ENCODE peak calls at places on chromosomes 3 and 15, in nine cellular contexts. One of them, this sample, is unnamed.

GRCh38 chr3:120111898-120112297 is 17.7 kb upstream of the GSK3B start:
- DNase-seq in transverse colon: no peak
- DNase-seq in heart left ventricle: no peak
- DNase-seq in small intestine: no peak
- DNase-seq in naive thymus-derived CD4-positive, alpha-beta T cell: no peak
- DNase-seq in stomach: no peak
- DNase-seq in breast epithelium: no peak
- DNase-seq in uterus: no peak
- DNase-seq in colonic mucosa: no peak
- DNase-seq in this sample: no peak

GRCh38 chr3:10622456-10622855 is 117.1 kb upstream of the ATP2B2 start:
- DNase-seq in transverse colon: no peak
- DNase-seq in heart left ventricle: no peak
- DNase-seq in small intestine: no peak
- DNase-seq in naive thymus-derived CD4-positive, alpha-beta T cell: no peak
- DNase-seq in stomach: no peak
- DNase-seq in breast epithelium: no peak
- DNase-seq in uterus: no peak
- DNase-seq in colonic mucosa: no peak
- DNase-seq in this sample: no peak

GRCh38 chr3:45603226-45603625 is 8.7 kb downstream of the LIMD1 start:
- DNase-seq in transverse colon: no peak
- DNase-seq in heart left ventricle: no peak
- DNase-seq in small intestine: no peak
- DNase-seq in naive thymus-derived CD4-positive, alpha-beta T cell: no peak
- DNase-seq in stomach: no peak
- DNase-seq in breast epithelium: no peak
- DNase-seq in uterus: no peak
- DNase-seq in colonic mucosa: no peak
- DNase-seq in this sample: no peak

GRCh38 chr15:63915888-63916731 is 82.4 kb upstream of the HERC1 start:
- DNase-seq in transverse colon: no peak
- DNase-seq in heart left ventricle: no peak
- DNase-seq in small intestine: no peak
- DNase-seq in naive thymus-derived CD4-positive, alpha-beta T cell: no peak
- DNase-seq in stomach: no peak
- DNase-seq in breast epithelium: no peak
- DNase-seq in uterus: peak; percentile 30
- DNase-seq in colonic mucosa: no peak
- DNase-seq in this sample: no peak

GRCh38 chr3:128215290-128215689 is 62.0 kb downstream of the EEFSEC start:
- DNase-seq in transverse colon: no peak
- DNase-seq in heart left ventricle: no peak
- DNase-seq in small intestine: no peak
- DNase-seq in naive thymus-derived CD4-positive, alpha-beta T cell: no peak
- DNase-seq in stomach: no peak
- DNase-seq in breast epithelium: no peak
- DNase-seq in uterus: no peak
- DNase-seq in colonic mucosa: no peak
- DNase-seq in this sample: no peak

GRCh38 chr3:157477441-157477840 is 25.8 kb downstream of the VEPH1 start:
- DNase-seq in transverse colon: no peak
- DNase-seq in heart left ventricle: no peak
- DNase-seq in small intestine: no peak
- DNase-seq in naive thymus-derived CD4-positive, alpha-beta T cell: no peak
- DNase-seq in stomach: no peak
- DNase-seq in breast epithelium: no peak
- DNase-seq in uterus: no peak
- DNase-seq in colonic mucosa: no peak
- DNase-seq in this sample: no peak

GRCh38 chr3:179020112-179020511 is 51.5 kb downstream of the ZMAT3 start:
- DNase-seq in transverse colon: no peak
- DNase-seq in heart left ventricle: no peak
- DNase-seq in small intestine: no peak
- DNase-seq in naive thymus-derived CD4-positive, alpha-beta T cell: no peak
- DNase-seq in stomach: no peak
- DNase-seq in breast epithelium: no peak
- DNase-seq in uterus: no peak
- DNase-seq in colonic mucosa: no peak
- DNase-seq in this sample: no peak

GRCh38 chr3:99962703-99963102 is 145.0 kb downstream of the CMSS1 start:
- DNase-seq in transverse colon: no peak
- DNase-seq in heart left ventricle: no peak
- DNase-seq in small intestine: no peak
- DNase-seq in naive thymus-derived CD4-positive, alpha-beta T cell: no peak
- DNase-seq in stomach: no peak
- DNase-seq in breast epithelium: no peak
- DNase-seq in uterus: no peak
- DNase-seq in colonic mucosa: no peak
- DNase-seq in this sample: no peak

GRCh38 chr3:126126292-126126691 is 42.4 kb upstream of the SLC41A3 start:
- DNase-seq in transverse colon: no peak
- DNase-seq in heart left ventricle: peak; percentile 11
- DNase-seq in small intestine: no peak
- DNase-seq in naive thymus-derived CD4-positive, alpha-beta T cell: no peak
- DNase-seq in stomach: peak; percentile 15
- DNase-seq in breast epithelium: no peak
- DNase-seq in uterus: peak; percentile 4
- DNase-seq in colonic mucosa: peak; percentile 5
- DNase-seq in this sample: peak; percentile 35

GRCh38 chr15:31160740-31161495 is 59.4 kb upstream of the TRPM1 start:
- DNase-seq in transverse colon: no peak
- DNase-seq in heart left ventricle: no peak
- DNase-seq in small intestine: no peak
- DNase-seq in naive thymus-derived CD4-positive, alpha-beta T cell: no peak
- DNase-seq in stomach: no peak
- DNase-seq in breast epithelium: no peak
- DNase-seq in uterus: no peak
- DNase-seq in colonic mucosa: no peak
- DNase-seq in this sample: no peak

GRCh38 chr3:46112984-46113383 is 85.7 kb upstream of the XCR1 start:
- DNase-seq in transverse colon: no peak
- DNase-seq in heart left ventricle: no peak
- DNase-seq in small intestine: no peak
- DNase-seq in naive thymus-derived CD4-positive, alpha-beta T cell: no peak
- DNase-seq in stomach: no peak
- DNase-seq in breast epithelium: no peak
- DNase-seq in uterus: no peak
- DNase-seq in colonic mucosa: no peak
- DNase-seq in this sample: no peak

GRCh38 chr3:65402597-65402996 is 636.1 kb downstream of the MAGI1 start:
- DNase-seq in transverse colon: peak; percentile 30
- DNase-seq in heart left ventricle: no peak
- DNase-seq in small intestine: no peak
- DNase-seq in naive thymus-derived CD4-positive, alpha-beta T cell: no peak
- DNase-seq in stomach: no peak
- DNase-seq in breast epithelium: no peak
- DNase-seq in uterus: no peak
- DNase-seq in colonic mucosa: no peak
- DNase-seq in this sample: no peak

GRCh38 chr3:113736548-113737089 is 9.4 kb downstream of the NAA50 start:
- DNase-seq in transverse colon: no peak
- DNase-seq in heart left ventricle: no peak
- DNase-seq in small intestine: peak; percentile 44
- DNase-seq in naive thymus-derived CD4-positive, alpha-beta T cell: peak; percentile 68
- DNase-seq in stomach: no peak
- DNase-seq in breast epithelium: no peak
- DNase-seq in uterus: no peak
- DNase-seq in colonic mucosa: no peak
- DNase-seq in this sample: no peak

GRCh38 chr3:72836923-72837322 is 11.3 kb downstream of the SHQ1 start:
- DNase-seq in transverse colon: peak; percentile 37
- DNase-seq in heart left ventricle: peak; percentile 83
- DNase-seq in small intestine: no peak
- DNase-seq in naive thymus-derived CD4-positive, alpha-beta T cell: no peak
- DNase-seq in stomach: peak; percentile 90
- DNase-seq in breast epithelium: peak; percentile 58
- DNase-seq in uterus: peak; percentile 29
- DNase-seq in colonic mucosa: no peak
- DNase-seq in this sample: no peak

GRCh38 chr15:51561271-51561670 is 61.3 kb downstream of the DMXL2 start:
- DNase-seq in transverse colon: no peak
- DNase-seq in heart left ventricle: no peak
- DNase-seq in small intestine: no peak
- DNase-seq in naive thymus-derived CD4-positive, alpha-beta T cell: no peak
- DNase-seq in stomach: no peak
- DNase-seq in breast epithelium: no peak
- DNase-seq in uterus: no peak
- DNase-seq in colonic mucosa: no peak
- DNase-seq in this sample: no peak

GRCh38 chr3:187968883-187969580 is 184.9 kb upstream of the LPP start:
- DNase-seq in transverse colon: no peak
- DNase-seq in heart left ventricle: no peak
- DNase-seq in small intestine: peak; percentile 94
- DNase-seq in naive thymus-derived CD4-positive, alpha-beta T cell: no peak
- DNase-seq in stomach: no peak
- DNase-seq in breast epithelium: no peak
- DNase-seq in uterus: no peak
- DNase-seq in colonic mucosa: no peak
- DNase-seq in this sample: peak; percentile 78

DNA sequence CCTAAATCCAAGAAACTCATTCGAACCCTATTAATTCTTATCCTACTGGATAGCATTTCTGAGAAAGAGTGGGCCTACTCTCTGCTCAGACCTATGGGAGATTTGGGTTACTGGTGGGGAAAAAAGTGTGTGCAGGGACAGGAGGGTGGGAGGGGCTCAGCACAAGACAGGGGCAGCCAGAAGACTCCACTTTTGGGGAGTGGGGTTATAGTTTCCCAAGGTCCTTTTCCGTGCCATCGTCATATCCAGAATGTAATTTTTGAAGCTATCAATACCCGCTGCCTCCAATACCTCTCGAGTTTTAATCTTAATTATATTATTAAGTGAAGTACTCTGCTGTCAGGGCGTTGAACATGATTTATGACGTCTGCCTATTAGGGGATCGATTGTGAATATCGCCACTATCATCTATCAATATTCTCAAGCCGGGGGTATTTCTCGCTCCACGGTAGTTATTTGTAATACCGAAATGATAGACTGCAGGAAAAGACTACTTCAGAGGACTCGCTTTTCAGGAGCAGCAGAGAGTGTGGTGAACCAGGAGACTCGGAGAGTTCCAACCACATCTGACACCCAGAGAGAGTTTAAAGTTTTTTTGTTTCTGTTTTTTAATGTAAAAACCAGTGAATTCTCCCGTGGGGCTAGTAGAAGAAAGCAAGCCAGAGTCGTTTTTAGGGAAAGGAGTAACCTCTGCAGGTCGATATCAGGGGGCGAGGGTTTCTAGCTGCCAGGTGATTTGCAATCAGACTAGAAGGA is 20.6 kb downstream of the NR2F2 start:
- DNase-seq in transverse colon: no peak
- DNase-seq in heart left ventricle: no peak
- DNase-seq in small intestine: no peak
- DNase-seq in naive thymus-derived CD4-positive, alpha-beta T cell: no peak
- DNase-seq in stomach: no peak
- DNase-seq in breast epithelium: no peak
- DNase-seq in uterus: no peak
- DNase-seq in colonic mucosa: no peak
- DNase-seq in this sample: no peak
- H3K27me3 ChIP-seq in transverse colon: peaks cover 53% of the 10 kb centered on the region
- H3K27me3 ChIP-seq in heart left ventricle: peaks cover 26% of the 10 kb centered on the region
- H3K27me3 ChIP-seq in small intestine: peaks cover 11% of the 10 kb centered on the region
- H3K27me3 ChIP-seq in naive thymus-derived CD4-positive, alpha-beta T cell: peaks cover 23% of the 10 kb centered on the region
- H3K27me3 ChIP-seq in stomach: no peaks in the 10 kb centered on the region
- H3K27me3 ChIP-seq in breast epithelium: peaks cover 13% of the 10 kb centered on the region
- H3K27me3 ChIP-seq in uterus: no peaks in the 10 kb centered on the region
- H3K27me3 ChIP-seq in colonic mucosa: peaks cover 17% of the 10 kb centered on the region
- H3K27me3 ChIP-seq in this sample: no peaks in the 10 kb centered on the region

DNA sequence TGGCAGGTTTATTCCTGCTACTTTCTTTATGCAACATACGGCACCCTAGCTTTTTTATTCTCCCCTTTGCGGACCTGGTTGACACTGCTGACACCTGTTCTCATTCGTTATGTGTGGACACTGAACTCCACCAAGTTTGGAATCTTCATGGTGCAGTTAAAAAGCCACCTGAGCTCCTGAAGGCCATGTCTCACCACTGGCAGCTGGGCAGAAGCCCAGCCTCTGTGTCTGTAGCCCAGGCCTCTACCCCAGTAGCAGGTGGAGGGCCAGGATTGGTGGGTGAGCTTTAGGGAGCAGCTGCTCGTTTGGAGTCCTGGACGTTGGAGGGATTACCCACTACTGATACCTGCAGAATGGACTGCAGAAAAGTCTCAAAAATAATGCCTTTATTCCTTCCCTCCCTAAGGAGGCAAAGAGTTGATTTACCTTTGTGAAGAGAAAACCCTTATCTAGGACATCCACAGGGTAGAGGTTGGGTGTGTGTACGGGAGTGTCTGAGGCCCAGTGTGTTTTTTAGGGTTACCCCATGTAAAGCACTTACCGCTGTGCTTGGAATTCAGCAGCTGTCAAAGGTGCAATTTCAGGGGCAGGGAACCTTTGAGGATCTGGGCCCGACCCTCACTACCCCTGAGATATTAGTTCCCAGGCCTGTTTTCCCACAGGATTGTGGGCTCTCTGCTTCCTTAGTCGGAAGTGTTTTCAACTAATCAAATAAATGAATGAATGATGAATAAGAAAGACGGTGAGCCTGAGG is 619 bp upstream of the CCNDBP1 start:
- DNase-seq in transverse colon: no peak
- DNase-seq in heart left ventricle: no peak
- DNase-seq in small intestine: no peak
- DNase-seq in naive thymus-derived CD4-positive, alpha-beta T cell: no peak
- DNase-seq in stomach: no peak
- DNase-seq in breast epithelium: no peak
- DNase-seq in uterus: no peak
- DNase-seq in colonic mucosa: no peak
- DNase-seq in this sample: no peak
- H3K4me3 ChIP-seq in transverse colon: peak overlapping the region; percentile 64
- H3K4me3 ChIP-seq in heart left ventricle: peak overlapping the region; percentile 93
- H3K4me3 ChIP-seq in small intestine: no peak overlapping the region
- H3K4me3 ChIP-seq in naive thymus-derived CD4-positive, alpha-beta T cell: peak overlapping the region; percentile 91
- H3K4me3 ChIP-seq in stomach: peak overlapping the region; percentile 93
- H3K4me3 ChIP-seq in breast epithelium: peak overlapping the region; percentile 66
- H3K4me3 ChIP-seq in uterus: no peak overlapping the region
- H3K4me3 ChIP-seq in colonic mucosa: no peak overlapping the region
- H3K4me3 ChIP-seq in this sample: no peak overlapping the region

GRCh38 chr3:54434761-54435160 is 312.4 kb downstream of the CACNA2D3 start:
- DNase-seq in transverse colon: no peak
- DNase-seq in heart left ventricle: no peak
- DNase-seq in small intestine: no peak
- DNase-seq in naive thymus-derived CD4-positive, alpha-beta T cell: no peak
- DNase-seq in stomach: no peak
- DNase-seq in breast epithelium: no peak
- DNase-seq in uterus: no peak
- DNase-seq in colonic mucosa: no peak
- DNase-seq in this sample: no peak
- H3K27me3 ChIP-seq in transverse colon: no peaks in the 10 kb centered on the region
- H3K27me3 ChIP-seq in heart left ventricle: no peaks in the 10 kb centered on the region
- H3K27me3 ChIP-seq in small intestine: no peaks in the 10 kb centered on the region
- H3K27me3 ChIP-seq in naive thymus-derived CD4-positive, alpha-beta T cell: no peaks in the 10 kb centered on the region
- H3K27me3 ChIP-seq in stomach: no peaks in the 10 kb centered on the region
- H3K27me3 ChIP-seq in breast epithelium: no peaks in the 10 kb centered on the region
- H3K27me3 ChIP-seq in uterus: no peaks in the 10 kb centered on the region
- H3K27me3 ChIP-seq in colonic mucosa: no peaks in the 10 kb centered on the region
- H3K27me3 ChIP-seq in this sample: no peaks in the 10 kb centered on the region

DNA sequence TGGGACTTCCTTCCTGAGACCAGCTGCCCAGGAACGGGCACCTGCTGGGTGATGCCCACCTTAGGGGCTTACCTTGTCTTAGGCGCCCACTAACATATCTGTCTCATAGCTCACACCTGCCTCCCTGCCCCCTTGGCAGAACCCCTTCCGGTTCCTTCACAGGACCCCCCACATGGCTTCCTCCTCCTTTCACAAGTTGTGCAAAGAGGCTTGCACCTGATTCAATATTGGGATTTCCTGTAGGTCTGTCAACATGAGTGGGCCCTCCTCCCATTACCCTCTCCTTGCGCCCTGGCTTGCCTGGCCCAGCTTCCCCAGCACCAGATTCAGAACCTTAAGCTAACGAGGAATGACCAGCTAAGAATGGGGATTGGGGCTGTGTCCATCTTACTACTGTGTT is 633 bp downstream of the THPO start:
- DNase-seq in transverse colon: no peak
- DNase-seq in heart left ventricle: no peak
- DNase-seq in small intestine: no peak
- DNase-seq in naive thymus-derived CD4-positive, alpha-beta T cell: no peak
- DNase-seq in stomach: no peak
- DNase-seq in breast epithelium: no peak
- DNase-seq in uterus: no peak
- DNase-seq in colonic mucosa: no peak
- DNase-seq in this sample: no peak
- H3K4me3 ChIP-seq in transverse colon: no peak overlapping the region
- H3K4me3 ChIP-seq in heart left ventricle: no peak overlapping the region
- H3K4me3 ChIP-seq in small intestine: no peak overlapping the region
- H3K4me3 ChIP-seq in naive thymus-derived CD4-positive, alpha-beta T cell: no peak overlapping the region
- H3K4me3 ChIP-seq in stomach: no peak overlapping the region
- H3K4me3 ChIP-seq in breast epithelium: no peak overlapping the region
- H3K4me3 ChIP-seq in uterus: no peak overlapping the region
- H3K4me3 ChIP-seq in colonic mucosa: no peak overlapping the region
- H3K4me3 ChIP-seq in this sample: no peak overlapping the region

This sample was measured in Peyer's patch.